ENCODE peak calls at places on chromosomes 6 and 20, in seven cellular contexts. One of them, this sample, is unnamed.

GRCh38 chr6:140909156-140909555 is 1223.6 kb upstream of the GJE1 start:
- DNase-seq in upper lobe of left lung: no peak
- DNase-seq in A549: no peak
- DNase-seq in NCI-H2171: no peak
- DNase-seq in right cardiac atrium: no peak
- DNase-seq in HS-27A: no peak
- DNase-seq in stimulated activated naive B cell treated with anti-CD40 and anti-IgM and Interleukin-4, amounts not matched to agents 10 μg/mL and 1 μg/mL and 100 μg/mL, for 72 hours: no peak
- DNase-seq in this sample: no peak

GRCh38 chr6:37168809-37169457 is 1.0 kb upstream of the PIM1 start:
- DNase-seq in upper lobe of left lung: no peak
- DNase-seq in A549: no peak
- DNase-seq in NCI-H2171: peak
- DNase-seq in right cardiac atrium: peak
- DNase-seq in HS-27A: no peak
- DNase-seq in stimulated activated naive B cell treated with anti-CD40 and anti-IgM and Interleukin-4, amounts not matched to agents 10 μg/mL and 1 μg/mL and 100 μg/mL, for 72 hours: peak
- DNase-seq in this sample: no peak

GRCh38 chr20:25865715-25866656 is 169.3 kb upstream of the ZNF337 start:
- DNase-seq in upper lobe of left lung: peak
- DNase-seq in A549: peak
- DNase-seq in NCI-H2171: peak
- DNase-seq in right cardiac atrium: peak
- DNase-seq in HS-27A: no peak
- DNase-seq in stimulated activated naive B cell treated with anti-CD40 and anti-IgM and Interleukin-4, amounts not matched to agents 10 μg/mL and 1 μg/mL and 100 μg/mL, for 72 hours: peak
- DNase-seq in this sample: no peak

GRCh38 chr6:117555882-117556498 is 46.3 kb downstream of the GOPC start:
- DNase-seq in upper lobe of left lung: no peak
- DNase-seq in A549: no peak
- DNase-seq in NCI-H2171: no peak
- DNase-seq in right cardiac atrium: peak
- DNase-seq in HS-27A: no peak
- DNase-seq in stimulated activated naive B cell treated with anti-CD40 and anti-IgM and Interleukin-4, amounts not matched to agents 10 μg/mL and 1 μg/mL and 100 μg/mL, for 72 hours: no peak
- DNase-seq in this sample: no peak

GRCh38 chr6:56746767-56747504 is 104.2 kb upstream of the DST start:
- DNase-seq in upper lobe of left lung: no peak
- DNase-seq in A549: no peak
- DNase-seq in NCI-H2171: peak
- DNase-seq in right cardiac atrium: no peak
- DNase-seq in HS-27A: no peak
- DNase-seq in stimulated activated naive B cell treated with anti-CD40 and anti-IgM and Interleukin-4, amounts not matched to agents 10 μg/mL and 1 μg/mL and 100 μg/mL, for 72 hours: no peak
- DNase-seq in this sample: no peak

GRCh38 chr20:23456416-23456815 is 3.7 kb upstream of the CST11 start:
- DNase-seq in upper lobe of left lung: no peak
- DNase-seq in A549: no peak
- DNase-seq in NCI-H2171: no peak
- DNase-seq in right cardiac atrium: no peak
- DNase-seq in HS-27A: no peak
- DNase-seq in stimulated activated naive B cell treated with anti-CD40 and anti-IgM and Interleukin-4, amounts not matched to agents 10 μg/mL and 1 μg/mL and 100 μg/mL, for 72 hours: no peak
- DNase-seq in this sample: no peak

GRCh38 chr6:151284431-151285060 is 44.8 kb downstream of the AKAP12 start:
- DNase-seq in upper lobe of left lung: no peak
- DNase-seq in A549: no peak
- DNase-seq in NCI-H2171: no peak
- DNase-seq in right cardiac atrium: no peak
- DNase-seq in HS-27A: no peak
- DNase-seq in stimulated activated naive B cell treated with anti-CD40 and anti-IgM and Interleukin-4, amounts not matched to agents 10 μg/mL and 1 μg/mL and 100 μg/mL, for 72 hours: no peak
- DNase-seq in this sample: no peak

GRCh38 chr20:25016471-25016870 is 23.9 kb upstream of the APMAP start:
- DNase-seq in upper lobe of left lung: no peak
- DNase-seq in A549: no peak
- DNase-seq in NCI-H2171: no peak
- DNase-seq in right cardiac atrium: no peak
- DNase-seq in HS-27A: no peak
- DNase-seq in stimulated activated naive B cell treated with anti-CD40 and anti-IgM and Interleukin-4, amounts not matched to agents 10 μg/mL and 1 μg/mL and 100 μg/mL, for 72 hours: no peak
- DNase-seq in this sample: no peak

GRCh38 chr6:13120483-13121482 is 207.6 kb downstream of the TBC1D7 start:
- DNase-seq in upper lobe of left lung: no peak
- DNase-seq in A549: no peak
- DNase-seq in NCI-H2171: no peak
- DNase-seq in right cardiac atrium: no peak
- DNase-seq in HS-27A: no peak
- DNase-seq in stimulated activated naive B cell treated with anti-CD40 and anti-IgM and Interleukin-4, amounts not matched to agents 10 μg/mL and 1 μg/mL and 100 μg/mL, for 72 hours: no peak
- DNase-seq in this sample: no peak

GRCh38 chr6:160248538-160248937 is 10.1 kb downstream of the SLC22A2 start:
- DNase-seq in upper lobe of left lung: no peak
- DNase-seq in A549: peak
- DNase-seq in NCI-H2171: no peak
- DNase-seq in right cardiac atrium: no peak
- DNase-seq in HS-27A: no peak
- DNase-seq in stimulated activated naive B cell treated with anti-CD40 and anti-IgM and Interleukin-4, amounts not matched to agents 10 μg/mL and 1 μg/mL and 100 μg/mL, for 72 hours: no peak
- DNase-seq in this sample: no peak

GRCh38 chr6:37777272-37777736 is 42.2 kb upstream of the ZFAND3 start:
- DNase-seq in upper lobe of left lung: no peak
- DNase-seq in A549: no peak
- DNase-seq in NCI-H2171: peak
- DNase-seq in right cardiac atrium: no peak
- DNase-seq in HS-27A: no peak
- DNase-seq in stimulated activated naive B cell treated with anti-CD40 and anti-IgM and Interleukin-4, amounts not matched to agents 10 μg/mL and 1 μg/mL and 100 μg/mL, for 72 hours: no peak
- DNase-seq in this sample: no peak

GRCh38 chr20:39823239-39823638 is 861.1 kb downstream of the DHX35 start:
- DNase-seq in upper lobe of left lung: no peak
- DNase-seq in A549: no peak
- DNase-seq in NCI-H2171: no peak
- DNase-seq in right cardiac atrium: no peak
- DNase-seq in HS-27A: no peak
- DNase-seq in stimulated activated naive B cell treated with anti-CD40 and anti-IgM and Interleukin-4, amounts not matched to agents 10 μg/mL and 1 μg/mL and 100 μg/mL, for 72 hours: no peak
- DNase-seq in this sample: no peak

GRCh38 chr6:138493413-138493812 is 5.9 kb downstream of the NHSL1 start:
- DNase-seq in upper lobe of left lung: no peak
- DNase-seq in A549: no peak
- DNase-seq in NCI-H2171: no peak
- DNase-seq in right cardiac atrium: no peak
- DNase-seq in HS-27A: no peak
- DNase-seq in stimulated activated naive B cell treated with anti-CD40 and anti-IgM and Interleukin-4, amounts not matched to agents 10 μg/mL and 1 μg/mL and 100 μg/mL, for 72 hours: no peak
- DNase-seq in this sample: no peak

GRCh38 chr20:62839816-62840215 is 21.8 kb downstream of the TCFL5 start:
- DNase-seq in upper lobe of left lung: peak
- DNase-seq in A549: no peak
- DNase-seq in NCI-H2171: no peak
- DNase-seq in right cardiac atrium: no peak
- DNase-seq in HS-27A: no peak
- DNase-seq in stimulated activated naive B cell treated with anti-CD40 and anti-IgM and Interleukin-4, amounts not matched to agents 10 μg/mL and 1 μg/mL and 100 μg/mL, for 72 hours: no peak
- DNase-seq in this sample: no peak

GRCh38 chr20:35601990-35602389 is 13.6 kb upstream of the SPAG4 start:
- DNase-seq in upper lobe of left lung: no peak
- DNase-seq in A549: no peak
- DNase-seq in NCI-H2171: no peak
- DNase-seq in right cardiac atrium: no peak
- DNase-seq in HS-27A: no peak
- DNase-seq in stimulated activated naive B cell treated with anti-CD40 and anti-IgM and Interleukin-4, amounts not matched to agents 10 μg/mL and 1 μg/mL and 100 μg/mL, for 72 hours: no peak
- DNase-seq in this sample: no peak

GRCh38 chr20:32753731-32754130 is 8.5 kb upstream of the DNMT3B start:
- DNase-seq in upper lobe of left lung: no peak
- DNase-seq in A549: no peak
- DNase-seq in NCI-H2171: no peak
- DNase-seq in right cardiac atrium: no peak
- DNase-seq in HS-27A: no peak
- DNase-seq in stimulated activated naive B cell treated with anti-CD40 and anti-IgM and Interleukin-4, amounts not matched to agents 10 μg/mL and 1 μg/mL and 100 μg/mL, for 72 hours: no peak
- DNase-seq in this sample: no peak

GRCh38 chr6:12182676-12183075 is 107.5 kb upstream of the EDN1 start:
- DNase-seq in upper lobe of left lung: no peak
- DNase-seq in A549: no peak
- DNase-seq in NCI-H2171: no peak
- DNase-seq in right cardiac atrium: no peak
- DNase-seq in HS-27A: no peak
- DNase-seq in stimulated activated naive B cell treated with anti-CD40 and anti-IgM and Interleukin-4, amounts not matched to agents 10 μg/mL and 1 μg/mL and 100 μg/mL, for 72 hours: no peak
- DNase-seq in this sample: no peak

GRCh38 chr20:46036370-46036769 is 7.4 kb downstream of the SLC12A5 start:
- DNase-seq in upper lobe of left lung: peak
- DNase-seq in A549: no peak
- DNase-seq in NCI-H2171: no peak
- DNase-seq in right cardiac atrium: no peak
- DNase-seq in HS-27A: no peak
- DNase-seq in stimulated activated naive B cell treated with anti-CD40 and anti-IgM and Interleukin-4, amounts not matched to agents 10 μg/mL and 1 μg/mL and 100 μg/mL, for 72 hours: no peak
- DNase-seq in this sample: no peak

GRCh38 chr20:60062431-60063336 is 104.5 kb downstream of the CDH26 start:
- DNase-seq in upper lobe of left lung: peak
- DNase-seq in A549: no peak
- DNase-seq in NCI-H2171: no peak
- DNase-seq in right cardiac atrium: no peak
- DNase-seq in HS-27A: peak
- DNase-seq in stimulated activated naive B cell treated with anti-CD40 and anti-IgM and Interleukin-4, amounts not matched to agents 10 μg/mL and 1 μg/mL and 100 μg/mL, for 72 hours: no peak
- DNase-seq in this sample: no peak

GRCh38 chr20:16974080-16974854 is 226.1 kb downstream of the OTOR start:
- DNase-seq in upper lobe of left lung: peak
- DNase-seq in A549: no peak
- DNase-seq in NCI-H2171: no peak
- DNase-seq in right cardiac atrium: no peak
- DNase-seq in HS-27A: no peak
- DNase-seq in stimulated activated naive B cell treated with anti-CD40 and anti-IgM and Interleukin-4, amounts not matched to agents 10 μg/mL and 1 μg/mL and 100 μg/mL, for 72 hours: no peak
- DNase-seq in this sample: no peak

GRCh38 chr6:167970236-167970635 is 27.2 kb upstream of the KIF25 start:
- DNase-seq in upper lobe of left lung: no peak
- DNase-seq in A549: no peak
- DNase-seq in NCI-H2171: no peak
- DNase-seq in right cardiac atrium: no peak
- DNase-seq in HS-27A: no peak
- DNase-seq in stimulated activated naive B cell treated with anti-CD40 and anti-IgM and Interleukin-4, amounts not matched to agents 10 μg/mL and 1 μg/mL and 100 μg/mL, for 72 hours: no peak
- DNase-seq in this sample: no peak

GRCh38 chr6:142011156-142011555 is 121.6 kb upstream of the GJE1 start:
- DNase-seq in upper lobe of left lung: no peak
- DNase-seq in A549: no peak
- DNase-seq in NCI-H2171: no peak
- DNase-seq in right cardiac atrium: no peak
- DNase-seq in HS-27A: no peak
- DNase-seq in stimulated activated naive B cell treated with anti-CD40 and anti-IgM and Interleukin-4, amounts not matched to agents 10 μg/mL and 1 μg/mL and 100 μg/mL, for 72 hours: no peak
- DNase-seq in this sample: no peak

GRCh38 chr6:37788259-37788658 is 31.3 kb upstream of the ZFAND3 start:
- DNase-seq in upper lobe of left lung: no peak
- DNase-seq in A549: no peak
- DNase-seq in NCI-H2171: no peak
- DNase-seq in right cardiac atrium: no peak
- DNase-seq in HS-27A: peak
- DNase-seq in stimulated activated naive B cell treated with anti-CD40 and anti-IgM and Interleukin-4, amounts not matched to agents 10 μg/mL and 1 μg/mL and 100 μg/mL, for 72 hours: no peak
- DNase-seq in this sample: no peak

GRCh38 chr6:30684386-30685156 is 1.9 kb downstream of the PPP1R18 start:
- DNase-seq in upper lobe of left lung: peak
- DNase-seq in A549: no peak
- DNase-seq in NCI-H2171: no peak
- DNase-seq in right cardiac atrium: peak
- DNase-seq in HS-27A: no peak
- DNase-seq in stimulated activated naive B cell treated with anti-CD40 and anti-IgM and Interleukin-4, amounts not matched to agents 10 μg/mL and 1 μg/mL and 100 μg/mL, for 72 hours: no peak
- DNase-seq in this sample: no peak

GRCh38 chr20:18267815-18268214 is 20.5 kb upstream of the ZNF133 start:
- DNase-seq in upper lobe of left lung: no peak
- DNase-seq in A549: no peak
- DNase-seq in NCI-H2171: no peak
- DNase-seq in right cardiac atrium: no peak
- DNase-seq in HS-27A: no peak
- DNase-seq in stimulated activated naive B cell treated with anti-CD40 and anti-IgM and Interleukin-4, amounts not matched to agents 10 μg/mL and 1 μg/mL and 100 μg/mL, for 72 hours: no peak
- DNase-seq in this sample: no peak

GRCh38 chr6:149867876-149868640 is 3.9 kb upstream of the LRP11 start:
- DNase-seq in upper lobe of left lung: no peak
- DNase-seq in A549: no peak
- DNase-seq in NCI-H2171: no peak
- DNase-seq in right cardiac atrium: no peak
- DNase-seq in HS-27A: no peak
- DNase-seq in stimulated activated naive B cell treated with anti-CD40 and anti-IgM and Interleukin-4, amounts not matched to agents 10 μg/mL and 1 μg/mL and 100 μg/mL, for 72 hours: no peak
- DNase-seq in this sample: no peak

GRCh38 chr20:24766826-24767622 is 182.0 kb upstream of the CST7 start:
- DNase-seq in upper lobe of left lung: no peak
- DNase-seq in A549: no peak
- DNase-seq in NCI-H2171: no peak
- DNase-seq in right cardiac atrium: no peak
- DNase-seq in HS-27A: no peak
- DNase-seq in stimulated activated naive B cell treated with anti-CD40 and anti-IgM and Interleukin-4, amounts not matched to agents 10 μg/mL and 1 μg/mL and 100 μg/mL, for 72 hours: no peak
- DNase-seq in this sample: peak

GRCh38 chr6:163349001-163349680 is 65.4 kb upstream of the QKI start:
- DNase-seq in upper lobe of left lung: no peak
- DNase-seq in A549: no peak
- DNase-seq in NCI-H2171: no peak
- DNase-seq in right cardiac atrium: no peak
- DNase-seq in HS-27A: no peak
- DNase-seq in stimulated activated naive B cell treated with anti-CD40 and anti-IgM and Interleukin-4, amounts not matched to agents 10 μg/mL and 1 μg/mL and 100 μg/mL, for 72 hours: no peak
- DNase-seq in this sample: no peak

GRCh38 chr6:5671604-5672559 is 334.8 kb downstream of the NRN1 start:
- DNase-seq in upper lobe of left lung: peak
- DNase-seq in A549: peak
- DNase-seq in NCI-H2171: no peak
- DNase-seq in right cardiac atrium: no peak
- DNase-seq in HS-27A: no peak
- DNase-seq in stimulated activated naive B cell treated with anti-CD40 and anti-IgM and Interleukin-4, amounts not matched to agents 10 μg/mL and 1 μg/mL and 100 μg/mL, for 72 hours: no peak
- DNase-seq in this sample: no peak

GRCh38 chr6:116439572-116439971 is 21.6 kb upstream of the CALHM6 start:
- DNase-seq in upper lobe of left lung: no peak
- DNase-seq in A549: no peak
- DNase-seq in NCI-H2171: no peak
- DNase-seq in right cardiac atrium: no peak
- DNase-seq in HS-27A: peak
- DNase-seq in stimulated activated naive B cell treated with anti-CD40 and anti-IgM and Interleukin-4, amounts not matched to agents 10 μg/mL and 1 μg/mL and 100 μg/mL, for 72 hours: no peak
- DNase-seq in this sample: no peak